ENCODE peak calls at places on chromosomes 5 and 9, in six cellular contexts. One of them, this sample, is unnamed.

GRCh38 chr5:177116631-177117373 is 16.8 kb upstream of the NSD1 start:
- DNase-seq in head of caudate nucleus: peak; percentile 97
- DNase-seq in stimulated activated CD8-positive, alpha-beta memory T cell treated with anti-CD3 and anti-CD28 coated beads, Interleukin-12 subunit alpha, Interleukin-12 subunit beta, amount 100 ng/mL, for 1 hour: peak; percentile 74
- DNase-seq in suprapubic skin: peak; percentile 96
- DNase-seq in breast epithelium: peak; percentile 82
- DNase-seq in fibroblast of pulmonary artery: peak; percentile 85
- DNase-seq in this sample: peak; percentile 80

GRCh38 chr9:5843450-5844249 is 10.7 kb upstream of the ERMP1 start:
- DNase-seq in head of caudate nucleus: no peak
- DNase-seq in stimulated activated CD8-positive, alpha-beta memory T cell treated with anti-CD3 and anti-CD28 coated beads, Interleukin-12 subunit alpha, Interleukin-12 subunit beta, amount 100 ng/mL, for 1 hour: no peak
- DNase-seq in breast epithelium: no peak
- DNase-seq in fibroblast of pulmonary artery: peak; percentile 45
- DNase-seq in suprapubic skin: no peak
- DNase-seq in this sample: peak; percentile 63

GRCh38 chr5:7397005-7397546 is 1.1 kb downstream of the ADCY2 start:
- DNase-seq in breast epithelium: no peak
- DNase-seq in stimulated activated CD8-positive, alpha-beta memory T cell treated with anti-CD3 and anti-CD28 coated beads, Interleukin-12 subunit alpha, Interleukin-12 subunit beta, amount 100 ng/mL, for 1 hour: no peak
- DNase-seq in head of caudate nucleus: peak; percentile 45
- DNase-seq in suprapubic skin: no peak
- DNase-seq in fibroblast of pulmonary artery: no peak
- DNase-seq in this sample: no peak

GRCh38 chr5:127206320-127207113 is 84.1 kb upstream of the MEGF10 start:
- DNase-seq in head of caudate nucleus: no peak
- DNase-seq in stimulated activated CD8-positive, alpha-beta memory T cell treated with anti-CD3 and anti-CD28 coated beads, Interleukin-12 subunit alpha, Interleukin-12 subunit beta, amount 100 ng/mL, for 1 hour: no peak
- DNase-seq in suprapubic skin: no peak
- DNase-seq in breast epithelium: no peak
- DNase-seq in fibroblast of pulmonary artery: peak; percentile 95
- DNase-seq in this sample: peak; percentile 74

GRCh38 chr5:74380193-74380592 is 260.3 kb downstream of the ENC1 start:
- DNase-seq in head of caudate nucleus: no peak
- DNase-seq in fibroblast of pulmonary artery: no peak
- DNase-seq in breast epithelium: no peak
- DNase-seq in stimulated activated CD8-positive, alpha-beta memory T cell treated with anti-CD3 and anti-CD28 coated beads, Interleukin-12 subunit alpha, Interleukin-12 subunit beta, amount 100 ng/mL, for 1 hour: no peak
- DNase-seq in suprapubic skin: no peak
- DNase-seq in this sample: no peak

GRCh38 chr5:157431544-157432200 is 28.3 kb upstream of the NIPAL4 start:
- DNase-seq in stimulated activated CD8-positive, alpha-beta memory T cell treated with anti-CD3 and anti-CD28 coated beads, Interleukin-12 subunit alpha, Interleukin-12 subunit beta, amount 100 ng/mL, for 1 hour: no peak
- DNase-seq in suprapubic skin: no peak
- DNase-seq in fibroblast of pulmonary artery: peak; percentile 75
- DNase-seq in breast epithelium: no peak
- DNase-seq in head of caudate nucleus: peak; percentile 80
- DNase-seq in this sample: peak; percentile 63

GRCh38 chr5:150548123-150548522 is 40.2 kb downstream of the NDST1 start:
- DNase-seq in breast epithelium: no peak
- DNase-seq in suprapubic skin: no peak
- DNase-seq in fibroblast of pulmonary artery: no peak
- DNase-seq in head of caudate nucleus: no peak
- DNase-seq in stimulated activated CD8-positive, alpha-beta memory T cell treated with anti-CD3 and anti-CD28 coated beads, Interleukin-12 subunit alpha, Interleukin-12 subunit beta, amount 100 ng/mL, for 1 hour: no peak
- DNase-seq in this sample: no peak

GRCh38 chr9:21624675-21625477 is 142.8 kb upstream of the IFNE start:
- DNase-seq in head of caudate nucleus: no peak
- DNase-seq in suprapubic skin: no peak
- DNase-seq in stimulated activated CD8-positive, alpha-beta memory T cell treated with anti-CD3 and anti-CD28 coated beads, Interleukin-12 subunit alpha, Interleukin-12 subunit beta, amount 100 ng/mL, for 1 hour: no peak
- DNase-seq in fibroblast of pulmonary artery: no peak
- DNase-seq in breast epithelium: no peak
- DNase-seq in this sample: no peak

GRCh38 chr9:70340572-70340971 is 73.9 kb downstream of the KLF9 start:
- DNase-seq in breast epithelium: no peak
- DNase-seq in fibroblast of pulmonary artery: peak; percentile 70
- DNase-seq in suprapubic skin: no peak
- DNase-seq in head of caudate nucleus: no peak
- DNase-seq in stimulated activated CD8-positive, alpha-beta memory T cell treated with anti-CD3 and anti-CD28 coated beads, Interleukin-12 subunit alpha, Interleukin-12 subunit beta, amount 100 ng/mL, for 1 hour: no peak
- DNase-seq in this sample: peak; percentile 47

GRCh38 chr9:125141251-125141650 is 2.1 kb downstream of the SCAI start:
- DNase-seq in fibroblast of pulmonary artery: no peak
- DNase-seq in stimulated activated CD8-positive, alpha-beta memory T cell treated with anti-CD3 and anti-CD28 coated beads, Interleukin-12 subunit alpha, Interleukin-12 subunit beta, amount 100 ng/mL, for 1 hour: no peak
- DNase-seq in breast epithelium: no peak
- DNase-seq in head of caudate nucleus: no peak
- DNase-seq in suprapubic skin: no peak
- DNase-seq in this sample: peak; percentile 44

GRCh38 chr9:136644593-136645342 is 17.9 kb upstream of the EGFL7 start:
- DNase-seq in breast epithelium: no peak
- DNase-seq in suprapubic skin: no peak
- DNase-seq in head of caudate nucleus: peak; percentile 81
- DNase-seq in stimulated activated CD8-positive, alpha-beta memory T cell treated with anti-CD3 and anti-CD28 coated beads, Interleukin-12 subunit alpha, Interleukin-12 subunit beta, amount 100 ng/mL, for 1 hour: peak; percentile 37
- DNase-seq in fibroblast of pulmonary artery: no peak
- DNase-seq in this sample: peak; percentile 38

GRCh38 chr5:142325677-142326479 is 1.1 kb upstream of the SPRY4 start:
- DNase-seq in fibroblast of pulmonary artery: peak; percentile 82
- DNase-seq in breast epithelium: peak; percentile 30
- DNase-seq in stimulated activated CD8-positive, alpha-beta memory T cell treated with anti-CD3 and anti-CD28 coated beads, Interleukin-12 subunit alpha, Interleukin-12 subunit beta, amount 100 ng/mL, for 1 hour: no peak
- DNase-seq in head of caudate nucleus: peak; percentile 56
- DNase-seq in suprapubic skin: no peak
- DNase-seq in this sample: peak; percentile 74

GRCh38 chr9:126398403-126399058 is 71.9 kb downstream of the MVB12B start:
- DNase-seq in breast epithelium: peak; percentile 56
- DNase-seq in head of caudate nucleus: peak; percentile 94
- DNase-seq in suprapubic skin: peak; percentile 89
- DNase-seq in fibroblast of pulmonary artery: peak; percentile 63
- DNase-seq in stimulated activated CD8-positive, alpha-beta memory T cell treated with anti-CD3 and anti-CD28 coated beads, Interleukin-12 subunit alpha, Interleukin-12 subunit beta, amount 100 ng/mL, for 1 hour: peak; percentile 53
- DNase-seq in this sample: peak; percentile 35

GRCh38 chr9:132997591-132997990 is 19.1 kb downstream of the GFI1B start:
- DNase-seq in breast epithelium: no peak
- DNase-seq in fibroblast of pulmonary artery: peak; percentile 22
- DNase-seq in head of caudate nucleus: no peak
- DNase-seq in suprapubic skin: no peak
- DNase-seq in stimulated activated CD8-positive, alpha-beta memory T cell treated with anti-CD3 and anti-CD28 coated beads, Interleukin-12 subunit alpha, Interleukin-12 subunit beta, amount 100 ng/mL, for 1 hour: no peak
- DNase-seq in this sample: peak; percentile 95

GRCh38 chr9:101580076-101580475 is 14.7 kb downstream of the PPP3R2 start:
- DNase-seq in breast epithelium: no peak
- DNase-seq in fibroblast of pulmonary artery: no peak
- DNase-seq in head of caudate nucleus: no peak
- DNase-seq in suprapubic skin: no peak
- DNase-seq in stimulated activated CD8-positive, alpha-beta memory T cell treated with anti-CD3 and anti-CD28 coated beads, Interleukin-12 subunit alpha, Interleukin-12 subunit beta, amount 100 ng/mL, for 1 hour: no peak
- DNase-seq in this sample: no peak

GRCh38 chr5:138945421-138946240 is 70.5 kb upstream of the LRRTM2 start:
- DNase-seq in breast epithelium: no peak
- DNase-seq in stimulated activated CD8-positive, alpha-beta memory T cell treated with anti-CD3 and anti-CD28 coated beads, Interleukin-12 subunit alpha, Interleukin-12 subunit beta, amount 100 ng/mL, for 1 hour: no peak
- DNase-seq in head of caudate nucleus: no peak
- DNase-seq in fibroblast of pulmonary artery: no peak
- DNase-seq in suprapubic skin: no peak
- DNase-seq in this sample: no peak

GRCh38 chr5:132363431-132364112 is 5.9 kb upstream of the SLC22A5 start:
- DNase-seq in head of caudate nucleus: peak; percentile 73
- DNase-seq in stimulated activated CD8-positive, alpha-beta memory T cell treated with anti-CD3 and anti-CD28 coated beads, Interleukin-12 subunit alpha, Interleukin-12 subunit beta, amount 100 ng/mL, for 1 hour: no peak
- DNase-seq in breast epithelium: no peak
- DNase-seq in suprapubic skin: no peak
- DNase-seq in fibroblast of pulmonary artery: peak; percentile 92
- DNase-seq in this sample: peak; percentile 90

GRCh38 chr5:145587308-145588071 is 247.7 kb downstream of the PRELID2 start:
- DNase-seq in fibroblast of pulmonary artery: peak; percentile 83
- DNase-seq in head of caudate nucleus: no peak
- DNase-seq in stimulated activated CD8-positive, alpha-beta memory T cell treated with anti-CD3 and anti-CD28 coated beads, Interleukin-12 subunit alpha, Interleukin-12 subunit beta, amount 100 ng/mL, for 1 hour: no peak
- DNase-seq in breast epithelium: no peak
- DNase-seq in suprapubic skin: no peak
- DNase-seq in this sample: peak; percentile 93

GRCh38 chr9:137194909-137195308 is 5.6 kb downstream of the TPRN start:
- DNase-seq in suprapubic skin: no peak
- DNase-seq in breast epithelium: no peak
- DNase-seq in stimulated activated CD8-positive, alpha-beta memory T cell treated with anti-CD3 and anti-CD28 coated beads, Interleukin-12 subunit alpha, Interleukin-12 subunit beta, amount 100 ng/mL, for 1 hour: no peak
- DNase-seq in head of caudate nucleus: no peak
- DNase-seq in fibroblast of pulmonary artery: no peak
- DNase-seq in this sample: no peak

GRCh38 chr5:41973887-41974286 is 48.8 kb downstream of the FBXO4 start:
- DNase-seq in fibroblast of pulmonary artery: no peak
- DNase-seq in stimulated activated CD8-positive, alpha-beta memory T cell treated with anti-CD3 and anti-CD28 coated beads, Interleukin-12 subunit alpha, Interleukin-12 subunit beta, amount 100 ng/mL, for 1 hour: no peak
- DNase-seq in suprapubic skin: no peak
- DNase-seq in head of caudate nucleus: no peak
- DNase-seq in breast epithelium: no peak
- DNase-seq in this sample: no peak

GRCh38 chr9:94611638-94612068 is 18.0 kb upstream of the FBP2 start:
- DNase-seq in breast epithelium: no peak
- DNase-seq in stimulated activated CD8-positive, alpha-beta memory T cell treated with anti-CD3 and anti-CD28 coated beads, Interleukin-12 subunit alpha, Interleukin-12 subunit beta, amount 100 ng/mL, for 1 hour: no peak
- DNase-seq in suprapubic skin: no peak
- DNase-seq in head of caudate nucleus: no peak
- DNase-seq in fibroblast of pulmonary artery: no peak
- DNase-seq in this sample: no peak

GRCh38 chr5:102758576-102758975 is 3.5 kb downstream of the PAM start:
- DNase-seq in suprapubic skin: no peak
- DNase-seq in stimulated activated CD8-positive, alpha-beta memory T cell treated with anti-CD3 and anti-CD28 coated beads, Interleukin-12 subunit alpha, Interleukin-12 subunit beta, amount 100 ng/mL, for 1 hour: no peak
- DNase-seq in breast epithelium: no peak
- DNase-seq in head of caudate nucleus: no peak
- DNase-seq in fibroblast of pulmonary artery: peak; percentile 32
- DNase-seq in this sample: peak; percentile 20

GRCh38 chr5:39674209-39675082 is 249.7 kb upstream of the DAB2 start:
- DNase-seq in stimulated activated CD8-positive, alpha-beta memory T cell treated with anti-CD3 and anti-CD28 coated beads, Interleukin-12 subunit alpha, Interleukin-12 subunit beta, amount 100 ng/mL, for 1 hour: no peak
- DNase-seq in breast epithelium: no peak
- DNase-seq in suprapubic skin: no peak
- DNase-seq in head of caudate nucleus: no peak
- DNase-seq in fibroblast of pulmonary artery: no peak
- DNase-seq in this sample: peak; percentile 34

GRCh38 chr5:12269164-12269563 is 364.9 kb upstream of the CTNND2 start:
- DNase-seq in stimulated activated CD8-positive, alpha-beta memory T cell treated with anti-CD3 and anti-CD28 coated beads, Interleukin-12 subunit alpha, Interleukin-12 subunit beta, amount 100 ng/mL, for 1 hour: no peak
- DNase-seq in head of caudate nucleus: no peak
- DNase-seq in breast epithelium: no peak
- DNase-seq in suprapubic skin: no peak
- DNase-seq in fibroblast of pulmonary artery: no peak
- DNase-seq in this sample: no peak

GRCh38 chr9:133249337-133249736 is 25.7 kb downstream of the ABO start:
- DNase-seq in fibroblast of pulmonary artery: no peak
- DNase-seq in head of caudate nucleus: no peak
- DNase-seq in suprapubic skin: no peak
- DNase-seq in stimulated activated CD8-positive, alpha-beta memory T cell treated with anti-CD3 and anti-CD28 coated beads, Interleukin-12 subunit alpha, Interleukin-12 subunit beta, amount 100 ng/mL, for 1 hour: no peak
- DNase-seq in breast epithelium: no peak
- DNase-seq in this sample: no peak

GRCh38 chr5:150777685-150778084 is 872 bp upstream of the SMIM3 start:
- DNase-seq in breast epithelium: no peak
- DNase-seq in stimulated activated CD8-positive, alpha-beta memory T cell treated with anti-CD3 and anti-CD28 coated beads, Interleukin-12 subunit alpha, Interleukin-12 subunit beta, amount 100 ng/mL, for 1 hour: no peak
- DNase-seq in suprapubic skin: no peak
- DNase-seq in head of caudate nucleus: no peak
- DNase-seq in fibroblast of pulmonary artery: no peak
- DNase-seq in this sample: peak; percentile 57

GRCh38 chr5:98593418-98593817 is 180.0 kb upstream of the RGMB start:
- DNase-seq in stimulated activated CD8-positive, alpha-beta memory T cell treated with anti-CD3 and anti-CD28 coated beads, Interleukin-12 subunit alpha, Interleukin-12 subunit beta, amount 100 ng/mL, for 1 hour: no peak
- DNase-seq in breast epithelium: no peak
- DNase-seq in head of caudate nucleus: no peak
- DNase-seq in suprapubic skin: no peak
- DNase-seq in fibroblast of pulmonary artery: peak; percentile 41
- DNase-seq in this sample: no peak

GRCh38 chr9:2478421-2478820 is 143.2 kb upstream of the VLDLR start:
- DNase-seq in stimulated activated CD8-positive, alpha-beta memory T cell treated with anti-CD3 and anti-CD28 coated beads, Interleukin-12 subunit alpha, Interleukin-12 subunit beta, amount 100 ng/mL, for 1 hour: no peak
- DNase-seq in fibroblast of pulmonary artery: no peak
- DNase-seq in head of caudate nucleus: no peak
- DNase-seq in suprapubic skin: no peak
- DNase-seq in breast epithelium: no peak
- DNase-seq in this sample: no peak

GRCh38 chr9:77907581-77907980 is 124.0 kb downstream of the GNAQ start:
- DNase-seq in suprapubic skin: no peak
- DNase-seq in head of caudate nucleus: no peak
- DNase-seq in breast epithelium: no peak
- DNase-seq in stimulated activated CD8-positive, alpha-beta memory T cell treated with anti-CD3 and anti-CD28 coated beads, Interleukin-12 subunit alpha, Interleukin-12 subunit beta, amount 100 ng/mL, for 1 hour: no peak
- DNase-seq in fibroblast of pulmonary artery: no peak
- DNase-seq in this sample: no peak

GRCh38 chr9:1639166-1639565 is 376.0 kb upstream of the SMARCA2 start:
- DNase-seq in stimulated activated CD8-positive, alpha-beta memory T cell treated with anti-CD3 and anti-CD28 coated beads, Interleukin-12 subunit alpha, Interleukin-12 subunit beta, amount 100 ng/mL, for 1 hour: no peak
- DNase-seq in head of caudate nucleus: no peak
- DNase-seq in breast epithelium: no peak
- DNase-seq in fibroblast of pulmonary artery: no peak
- DNase-seq in suprapubic skin: no peak
- DNase-seq in this sample: no peak

GRCh38 chr9:80285325-80285724 is 713.6 kb downstream of the TLE4 start:
- DNase-seq in stimulated activated CD8-positive, alpha-beta memory T cell treated with anti-CD3 and anti-CD28 coated beads, Interleukin-12 subunit alpha, Interleukin-12 subunit beta, amount 100 ng/mL, for 1 hour: no peak
- DNase-seq in head of caudate nucleus: no peak
- DNase-seq in fibroblast of pulmonary artery: peak; percentile 3
- DNase-seq in breast epithelium: no peak
- DNase-seq in suprapubic skin: no peak
- DNase-seq in this sample: no peak

GRCh38 chr5:127963931-127964330 is 119.6 kb upstream of the SLC12A2 start:
- DNase-seq in breast epithelium: no peak
- DNase-seq in stimulated activated CD8-positive, alpha-beta memory T cell treated with anti-CD3 and anti-CD28 coated beads, Interleukin-12 subunit alpha, Interleukin-12 subunit beta, amount 100 ng/mL, for 1 hour: no peak
- DNase-seq in head of caudate nucleus: no peak
- DNase-seq in fibroblast of pulmonary artery: no peak
- DNase-seq in suprapubic skin: no peak
- DNase-seq in this sample: no peak

GRCh38 chr5:38738898-38739743 is 106.7 kb upstream of the OSMR start:
- DNase-seq in fibroblast of pulmonary artery: peak; percentile 55
- DNase-seq in head of caudate nucleus: no peak
- DNase-seq in suprapubic skin: no peak
- DNase-seq in stimulated activated CD8-positive, alpha-beta memory T cell treated with anti-CD3 and anti-CD28 coated beads, Interleukin-12 subunit alpha, Interleukin-12 subunit beta, amount 100 ng/mL, for 1 hour: no peak
- DNase-seq in breast epithelium: no peak
- DNase-seq in this sample: no peak

GRCh38 chr9:82570226-82570625 is 492.7 kb downstream of the RASEF start:
- DNase-seq in stimulated activated CD8-positive, alpha-beta memory T cell treated with anti-CD3 and anti-CD28 coated beads, Interleukin-12 subunit alpha, Interleukin-12 subunit beta, amount 100 ng/mL, for 1 hour: no peak
- DNase-seq in breast epithelium: no peak
- DNase-seq in head of caudate nucleus: no peak
- DNase-seq in fibroblast of pulmonary artery: no peak
- DNase-seq in suprapubic skin: no peak
- DNase-seq in this sample: no peak

GRCh38 chr5:142866563-142867275 is 96.5 kb downstream of the ARHGAP26 start:
- DNase-seq in fibroblast of pulmonary artery: peak; percentile 82
- DNase-seq in head of caudate nucleus: no peak
- DNase-seq in suprapubic skin: no peak
- DNase-seq in stimulated activated CD8-positive, alpha-beta memory T cell treated with anti-CD3 and anti-CD28 coated beads, Interleukin-12 subunit alpha, Interleukin-12 subunit beta, amount 100 ng/mL, for 1 hour: no peak
- DNase-seq in breast epithelium: no peak
- DNase-seq in this sample: peak; percentile 60

GRCh38 chr9:104977580-104977979 is 49.6 kb upstream of the ABCA1 start:
- DNase-seq in stimulated activated CD8-positive, alpha-beta memory T cell treated with anti-CD3 and anti-CD28 coated beads, Interleukin-12 subunit alpha, Interleukin-12 subunit beta, amount 100 ng/mL, for 1 hour: no peak
- DNase-seq in head of caudate nucleus: no peak
- DNase-seq in suprapubic skin: no peak
- DNase-seq in breast epithelium: no peak
- DNase-seq in fibroblast of pulmonary artery: no peak
- DNase-seq in this sample: no peak

GRCh38 chr9:99253772-99254431 is 31.8 kb downstream of the SEC61B start:
- DNase-seq in suprapubic skin: no peak
- DNase-seq in stimulated activated CD8-positive, alpha-beta memory T cell treated with anti-CD3 and anti-CD28 coated beads, Interleukin-12 subunit alpha, Interleukin-12 subunit beta, amount 100 ng/mL, for 1 hour: no peak
- DNase-seq in fibroblast of pulmonary artery: no peak
- DNase-seq in breast epithelium: peak; percentile 22
- DNase-seq in head of caudate nucleus: peak; percentile 59
- DNase-seq in this sample: no peak

GRCh38 chr9:36218011-36218410 is 27.3 kb downstream of the CLTA start:
- DNase-seq in suprapubic skin: no peak
- DNase-seq in stimulated activated CD8-positive, alpha-beta memory T cell treated with anti-CD3 and anti-CD28 coated beads, Interleukin-12 subunit alpha, Interleukin-12 subunit beta, amount 100 ng/mL, for 1 hour: no peak
- DNase-seq in fibroblast of pulmonary artery: no peak
- DNase-seq in breast epithelium: no peak
- DNase-seq in head of caudate nucleus: no peak
- DNase-seq in this sample: no peak